ENCODE peak calls at places on chromosomes 3 and 15, in six cellular contexts. C is stomach, O is ovary, I is tibial nerve, P is K562, V is transverse colon. R is an unnamed sample.
A peak's percentile ranks its signal among the peaks of the same experiment; 100 is the strongest.

GRCh38 chr3:184524981-184525336 is 36.6 kb upstream of the EPHB3 start:
- DNase-seq in P (no peak), V (no peak), I (no peak), C (no peak), O (no peak), R (no peak)

GRCh38 chr15:65323071-65323511 is 18.6 kb downstream of the RNU5B-1 start:
- DNase-seq in P (no peak), C (no peak), O (peak; percentile 68), I (no peak), V (peak; percentile 41), R (no peak)

GRCh38 chr15:60799885-60800728 is 321.2 kb upstream of the ICE2 start:
- DNase-seq in V (no peak), O (no peak), C (no peak), I (no peak), P (no peak), R (no peak)

GRCh38 chr3:196948442-196949365 is 6.4 kb upstream of the NCBP2 start:
- DNase-seq in V (no peak), C (no peak), O (no peak), P (peak; percentile 42), I (no peak), R (no peak)

GRCh38 chr3:29140706-29141105 is 140.2 kb upstream of the RBMS3 start:
- DNase-seq in I (no peak), O (no peak), V (no peak), C (no peak), P (no peak), R (no peak)

GRCh38 chr3:113844622-113845222 is 6.1 kb downstream of the GRAMD1C start:
- DNase-seq in P (no peak), O (no peak), I (no peak), V (no peak), C (no peak), R (no peak)

GRCh38 chr3:30286007-30286669 is 320.3 kb upstream of the TGFBR2 start:
- DNase-seq in C (peak; percentile 77), V (peak; percentile 51), I (peak; percentile 58), P (no peak), O (peak; percentile 63), R (no peak)

GRCh38 chr3:127256872-127257271 is 31.0 kb downstream of the PRR20G start:
- DNase-seq in O (no peak), P (no peak), C (no peak), V (no peak), I (no peak), R (no peak)

GRCh38 chr3:149547954-149548728 is 73.6 kb downstream of the TM4SF4 start:
- DNase-seq in P (no peak), I (no peak), V (peak; percentile 51), C (peak; percentile 58), O (peak; percentile 56), R (peak; percentile 62)

GRCh38 chr15:27479232-27480140 is 508.5 kb downstream of the GABRG3 start:
- DNase-seq in O (no peak), V (no peak), C (no peak), P (no peak), I (no peak), R (no peak)

GRCh38 chr15:71997691-71998090 is 120.3 kb downstream of the MYO9A start:
- DNase-seq in V (no peak), P (no peak), C (no peak), I (no peak), O (no peak), R (no peak)

GRCh38 chr3:130800829-130801228 is 54.2 kb upstream of the PIK3R4 start:
- DNase-seq in C (no peak), I (no peak), P (no peak), V (no peak), O (no peak), R (no peak)

GRCh38 chr3:125434582-125435011 is 59.5 kb upstream of the ZNF148 start:
- DNase-seq in C (no peak), V (no peak), P (no peak), I (no peak), O (no peak), R (no peak)

GRCh38 chr15:70547846-70548487 is 215.4 kb downstream of the UACA start:
- DNase-seq in O (no peak), I (no peak), P (no peak), C (no peak), V (no peak), R (no peak)

GRCh38 chr3:64074091-64074490 is 50.8 kb upstream of the PSMD6 start:
- DNase-seq in I (no peak), V (no peak), P (no peak), C (no peak), O (no peak), R (no peak)

DNA sequence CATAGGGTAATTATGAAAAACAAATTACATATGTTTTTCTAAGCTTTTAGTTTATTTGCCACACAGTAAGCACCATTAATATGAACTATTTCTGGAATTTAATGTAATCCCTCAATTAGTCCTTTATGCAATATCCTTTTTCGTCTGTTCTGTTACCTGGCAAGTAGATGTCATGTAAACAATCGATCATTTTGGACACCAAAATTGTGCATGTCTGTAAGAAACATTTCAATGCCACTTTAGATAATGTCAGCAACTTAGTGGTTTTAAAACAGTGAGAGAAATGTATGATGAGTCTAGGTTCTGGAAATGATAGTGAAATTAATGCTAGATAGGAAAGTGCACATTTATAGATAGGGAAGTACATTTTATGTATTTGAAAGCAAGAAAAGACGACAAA is 986.6 kb downstream of the ZPLD1 start:
- DNase-seq in O (no peak), C (no peak), V (no peak), P (no peak), I (no peak), R (no peak)
- TF ChIP-seq EP300 in O (no peak), C (no peak), V (no peak), P (no peak), I (no peak), R (no peak)

DNA sequence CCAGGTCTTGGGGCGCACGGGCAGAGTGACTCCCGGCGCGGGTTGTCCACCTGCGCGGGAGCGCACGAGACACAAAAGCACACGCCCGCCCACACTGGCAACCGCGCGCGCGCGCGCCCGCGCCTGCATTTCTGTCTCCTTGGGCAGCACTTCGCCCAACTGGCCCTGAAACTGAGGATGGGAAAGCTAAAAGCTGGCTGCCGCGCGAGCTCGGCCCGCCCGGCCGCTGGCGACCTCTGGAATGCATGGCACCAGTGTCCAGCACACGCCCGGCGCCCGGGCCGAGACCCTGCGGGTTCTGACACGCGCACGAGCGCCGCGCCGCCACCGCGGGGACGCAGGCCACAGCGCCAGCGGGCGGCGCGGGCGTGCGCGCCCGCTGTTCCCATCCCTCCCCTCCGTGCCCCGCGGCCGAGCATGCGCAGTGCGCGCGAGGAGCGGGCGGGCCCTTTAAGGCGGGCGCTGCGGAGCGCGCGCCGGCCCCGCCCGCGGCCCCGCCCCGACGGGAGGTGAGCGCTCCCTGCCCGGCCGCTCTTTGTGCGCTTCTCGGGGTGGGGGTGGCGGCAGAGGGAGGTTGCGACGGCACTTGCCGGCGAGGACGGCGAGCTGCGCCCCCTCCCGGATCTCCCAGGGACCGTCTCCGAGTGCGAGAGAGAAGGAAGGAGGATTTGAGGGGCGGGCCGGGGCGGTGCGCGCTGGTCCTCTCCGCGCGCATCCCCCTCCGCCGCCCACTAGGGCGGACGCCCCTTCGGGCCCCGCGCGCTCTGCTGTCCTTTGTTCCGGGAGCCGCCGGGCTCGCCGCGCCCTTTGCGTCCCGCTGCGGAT is 1.1 kb upstream of the MEX3B start:
- DNase-seq in P (peak; percentile 98), O (peak; percentile 91), C (peak; percentile 86), V (peak; percentile 88), I (peak; percentile 71), R (peak; percentile 99)
- TF ChIP-seq POLR2A in P (peak; percentile 75), O (peak; percentile 26), C (no peak), V (peak; percentile 14), I (peak; percentile 60), R (peak; percentile 70)

GRCh38 chr3:165820685-165821123 is 16.5 kb downstream of the BCHE start:
- DNase-seq in O (no peak), P (no peak), I (no peak), V (no peak), C (no peak), R (no peak)
- TF ChIP-seq EP300 in O (no peak), P (no peak), I (no peak), V (no peak), C (no peak), R (no peak)

GRCh38 chr3:188156051-188156450 is 2.1 kb downstream of the LPP start:
- DNase-seq in P (no peak), I (no peak), C (no peak), O (no peak), V (no peak), R (no peak)

GRCh38 chr3:188153498-188153948 is 434 bp upstream of the LPP start:
- DNase-seq in P (no peak), O (peak; percentile 86), V (peak; percentile 83), I (peak; percentile 70), C (peak; percentile 85), R (peak; percentile 90)

GRCh38 chr3:188152660-188153497 is 1.1 kb upstream of the LPP start:
- DNase-seq in O (peak; percentile 64), P (no peak), C (peak; percentile 49), I (peak; percentile 23), V (peak; percentile 59), R (peak; percentile 44)

GRCh38 chr3:188154758-188155574 is 1.0 kb downstream of the LPP start:
- DNase-seq in O (no peak), C (no peak), P (no peak), V (peak; percentile 49), I (no peak), R (no peak)

DNA sequence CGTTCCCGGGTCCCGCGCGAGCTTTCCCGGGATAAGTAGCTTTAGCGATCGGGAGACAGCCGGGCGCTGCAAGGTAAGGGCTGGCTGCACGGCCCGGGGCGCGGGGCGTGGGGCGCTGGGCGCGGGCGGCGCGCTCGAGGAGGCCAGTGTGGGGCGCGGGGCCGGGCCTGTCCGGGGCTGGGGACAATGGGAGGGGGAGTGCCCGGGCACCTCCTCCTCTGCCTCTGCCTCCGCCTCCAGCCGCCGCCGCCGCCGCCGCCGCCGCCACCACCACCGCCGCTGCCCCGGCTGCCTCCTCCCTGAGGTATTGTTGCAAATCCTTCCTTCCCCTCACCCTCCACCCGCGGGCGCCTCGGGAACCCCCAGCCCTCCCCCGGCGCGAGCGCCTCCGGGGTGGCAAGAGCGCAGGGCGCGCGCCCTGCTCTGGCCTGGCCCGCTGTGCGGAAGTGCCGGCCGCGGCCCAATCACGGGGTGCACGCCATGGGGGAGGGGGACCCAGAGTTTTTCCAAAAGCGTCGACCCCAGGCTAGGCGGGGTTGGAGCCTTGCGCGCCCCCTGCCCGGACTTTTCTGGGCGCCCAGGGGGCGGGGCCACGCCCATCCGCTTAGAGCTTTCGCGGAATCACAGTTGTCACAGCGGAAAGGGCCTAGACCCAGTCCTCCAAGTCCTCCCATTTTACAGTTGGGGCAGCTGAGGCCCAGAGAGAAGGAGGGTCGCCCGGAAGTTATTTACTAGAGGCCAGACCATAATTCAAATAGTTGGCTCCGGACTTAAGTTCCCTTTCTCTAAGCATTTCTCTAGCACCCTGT is at the start of gene LPP:
- DNase-seq in V (peak; percentile 85), P (no peak), I (no peak), C (peak; percentile 85), O (peak; percentile 77), R (peak; percentile 83)
- TF ChIP-seq POLR2A in V (peak; percentile 68), P (no peak), I (peak; percentile 48), C (no peak), O (no peak), R (peak; percentile 47)